ENCODE peak calls at places on chromosomes 3 and 15, in six cellular contexts. M is NCI-H1436; B is CD8-positive, alpha-beta memory T cell; Z is caudate nucleus; D is MM.1S; H is head of caudate nucleus. X is an unnamed sample.

GRCh38 chr3:129695203-129695602 is 88.7 kb upstream of the PLXND1 start:
- DNase-seq in M (no peak), B (no peak), Z (no peak), D (no peak), H (no peak), X (no peak)

GRCh38 chr15:48645558-48646330 is at the start of gene FBN1:
- DNase-seq in M (no peak), B (no peak), Z (peak), D (peak), H (peak), X (peak)

GRCh38 chr3:190378240-190378891 is 9.6 kb upstream of the CLDN16 start:
- DNase-seq in M (no peak), B (no peak), Z (no peak), D (no peak), H (no peak), X (no peak)

GRCh38 chr3:127984241-127984975 is 67.8 kb upstream of the SEC61A1 start:
- DNase-seq in M (no peak), B (no peak), Z (no peak), D (no peak), H (no peak), X (no peak)

GRCh38 chr15:47475336-47475735 is 242.0 kb upstream of the SEMA6D start:
- DNase-seq in M (no peak), B (no peak), Z (no peak), D (no peak), H (no peak), X (no peak)

GRCh38 chr15:68210821-68211655 is 5.9 kb upstream of the CALML4 start:
- DNase-seq in M (no peak), B (no peak), Z (peak), D (no peak), H (peak), X (peak)

GRCh38 chr15:51322622-51323296 is 15.6 kb downstream of the CYP19A1 start:
- DNase-seq in M (no peak), B (no peak), Z (no peak), D (no peak), H (no peak), X (peak)

GRCh38 chr3:12970684-12971083 is 102.5 kb downstream of the IQSEC1 start:
- DNase-seq in M (no peak), B (no peak), Z (no peak), D (no peak), H (no peak), X (no peak)

GRCh38 chr15:71115567-71116351 is 488 bp downstream of the THSD4 start:
- DNase-seq in M (peak), B (no peak), Z (no peak), D (peak), H (no peak), X (no peak)

GRCh38 chr3:20324664-20325478 is 138.9 kb upstream of the SGO1 start:
- DNase-seq in M (no peak), B (no peak), Z (no peak), D (no peak), H (no peak), X (no peak)

GRCh38 chr3:197035577-197035976 is 6.0 kb upstream of the MELTF start:
- DNase-seq in M (no peak), B (no peak), Z (no peak), D (no peak), H (no peak), X (no peak)

GRCh38 chr15:77607111-77607893 is 25.4 kb downstream of the LINGO1 start:
- DNase-seq in M (peak), B (no peak), Z (no peak), D (no peak), H (peak), X (no peak)

GRCh38 chr3:197718904-197719303 is 17.8 kb downstream of the RUBCN start:
- DNase-seq in M (no peak), B (no peak), Z (no peak), D (no peak), H (no peak), X (no peak)

GRCh38 chr3:67640023-67640660 is 14.3 kb downstream of the SUCLG2 start:
- DNase-seq in M (no peak), B (no peak), Z (no peak), D (no peak), H (no peak), X (no peak)

GRCh38 chr3:87780808-87781207 is 278.0 kb downstream of the CGGBP1 start:
- DNase-seq in M (no peak), B (no peak), Z (no peak), D (no peak), H (no peak), X (no peak)

GRCh38 chr3:133038089-133038730 is at the start of gene TMEM108:
- DNase-seq in M (peak), B (no peak), Z (peak), D (peak), H (peak), X (peak)

GRCh38 chr3:3151513-3151912 is 24.8 kb downstream of the TRNT1 start:
- DNase-seq in M (no peak), B (no peak), Z (no peak), D (no peak), H (no peak), X (no peak)